ENCODE peak calls at places on chromosomes 12 and 14, in eight cellular contexts. One of them, this sample, is unnamed.

GRCh38 chr12:94430304-94430703 is 29.4 kb downstream of the CEP83 start:
- DNase-seq in psoas muscle: no peak
- DNase-seq in RWPE1: no peak
- DNase-seq in left lung: no peak
- DNase-seq in HL-60: no peak
- DNase-seq in CD4-positive, alpha-beta T cell: no peak
- DNase-seq in HepG2: no peak
- DNase-seq in tibial nerve: no peak
- DNase-seq in this sample: no peak

GRCh38 chr14:59439256-59440015 is 25.7 kb downstream of the GPR135 start:
- DNase-seq in psoas muscle: no peak
- DNase-seq in RWPE1: peak
- DNase-seq in left lung: no peak
- DNase-seq in HL-60: peak
- DNase-seq in CD4-positive, alpha-beta T cell: no peak
- DNase-seq in HepG2: no peak
- DNase-seq in tibial nerve: no peak
- DNase-seq in this sample: no peak

GRCh38 chr12:75257510-75257909 is 47.9 kb upstream of the KCNC2 start:
- DNase-seq in psoas muscle: no peak
- DNase-seq in RWPE1: no peak
- DNase-seq in left lung: no peak
- DNase-seq in HL-60: no peak
- DNase-seq in CD4-positive, alpha-beta T cell: no peak
- DNase-seq in HepG2: no peak
- DNase-seq in tibial nerve: no peak
- DNase-seq in this sample: no peak

GRCh38 chr14:53531151-53531550 is 378.0 kb upstream of the DDHD1 start:
- DNase-seq in psoas muscle: no peak
- DNase-seq in RWPE1: no peak
- DNase-seq in left lung: no peak
- DNase-seq in HL-60: no peak
- DNase-seq in CD4-positive, alpha-beta T cell: no peak
- DNase-seq in HepG2: no peak
- DNase-seq in tibial nerve: no peak
- DNase-seq in this sample: no peak

GRCh38 chr12:124496584-124496983 is 70.8 kb downstream of the NCOR2 start:
- DNase-seq in psoas muscle: no peak
- DNase-seq in RWPE1: peak
- DNase-seq in left lung: no peak
- DNase-seq in HL-60: no peak
- DNase-seq in CD4-positive, alpha-beta T cell: no peak
- DNase-seq in HepG2: no peak
- DNase-seq in tibial nerve: no peak
- DNase-seq in this sample: no peak

GRCh38 chr12:97148941-97149559 is 242.0 kb downstream of the NEDD1 start:
- DNase-seq in psoas muscle: peak
- DNase-seq in RWPE1: peak
- DNase-seq in left lung: peak
- DNase-seq in HL-60: peak
- DNase-seq in CD4-positive, alpha-beta T cell: peak
- DNase-seq in HepG2: peak
- DNase-seq in tibial nerve: peak
- DNase-seq in this sample: peak

GRCh38 chr14:71240866-71241520 is 333.7 kb downstream of the PCNX1 start:
- DNase-seq in psoas muscle: no peak
- DNase-seq in RWPE1: no peak
- DNase-seq in left lung: no peak
- DNase-seq in HL-60: no peak
- DNase-seq in CD4-positive, alpha-beta T cell: no peak
- DNase-seq in HepG2: no peak
- DNase-seq in tibial nerve: no peak
- DNase-seq in this sample: no peak

GRCh38 chr12:50514526-50515276 is 9.9 kb downstream of the DIP2B start:
- DNase-seq in psoas muscle: no peak
- DNase-seq in RWPE1: no peak
- DNase-seq in left lung: no peak
- DNase-seq in HL-60: no peak
- DNase-seq in CD4-positive, alpha-beta T cell: no peak
- DNase-seq in HepG2: no peak
- DNase-seq in tibial nerve: no peak
- DNase-seq in this sample: no peak

GRCh38 chr12:112122823-112123690 is 2.3 kb upstream of the TRAFD1 start:
- DNase-seq in psoas muscle: no peak
- DNase-seq in RWPE1: no peak
- DNase-seq in left lung: no peak
- DNase-seq in HL-60: no peak
- DNase-seq in CD4-positive, alpha-beta T cell: no peak
- DNase-seq in HepG2: peak
- DNase-seq in tibial nerve: no peak
- DNase-seq in this sample: peak

GRCh38 chr12:45192041-45192695 is 23.7 kb upstream of the ANO6 start:
- DNase-seq in psoas muscle: no peak
- DNase-seq in RWPE1: peak
- DNase-seq in left lung: no peak
- DNase-seq in HL-60: no peak
- DNase-seq in CD4-positive, alpha-beta T cell: no peak
- DNase-seq in HepG2: peak
- DNase-seq in tibial nerve: no peak
- DNase-seq in this sample: peak

GRCh38 chr12:131072446-131073230 is 118.9 kb downstream of the ADGRD1 start:
- DNase-seq in psoas muscle: no peak
- DNase-seq in RWPE1: no peak
- DNase-seq in left lung: no peak
- DNase-seq in HL-60: no peak
- DNase-seq in CD4-positive, alpha-beta T cell: no peak
- DNase-seq in HepG2: no peak
- DNase-seq in tibial nerve: no peak
- DNase-seq in this sample: no peak

GRCh38 chr12:70853326-70853725 is 67.2 kb downstream of the PTPRR start:
- DNase-seq in psoas muscle: no peak
- DNase-seq in RWPE1: no peak
- DNase-seq in left lung: no peak
- DNase-seq in HL-60: no peak
- DNase-seq in CD4-positive, alpha-beta T cell: no peak
- DNase-seq in HepG2: peak
- DNase-seq in tibial nerve: peak
- DNase-seq in this sample: no peak

GRCh38 chr12:120094485-120094884 is 22.1 kb downstream of the RAB35 start:
- DNase-seq in psoas muscle: no peak
- DNase-seq in RWPE1: no peak
- DNase-seq in left lung: peak
- DNase-seq in HL-60: no peak
- DNase-seq in CD4-positive, alpha-beta T cell: no peak
- DNase-seq in HepG2: no peak
- DNase-seq in tibial nerve: no peak
- DNase-seq in this sample: no peak

GRCh38 chr12:105235299-105235746 is 651 bp downstream of the APPL2 start:
- DNase-seq in psoas muscle: no peak
- DNase-seq in RWPE1: peak
- DNase-seq in left lung: no peak
- DNase-seq in HL-60: no peak
- DNase-seq in CD4-positive, alpha-beta T cell: no peak
- DNase-seq in HepG2: no peak
- DNase-seq in tibial nerve: no peak
- DNase-seq in this sample: no peak

GRCh38 chr12:12804011-12804410 is 9.1 kb upstream of the DDX47 start:
- DNase-seq in psoas muscle: no peak
- DNase-seq in RWPE1: peak
- DNase-seq in left lung: no peak
- DNase-seq in HL-60: no peak
- DNase-seq in CD4-positive, alpha-beta T cell: no peak
- DNase-seq in HepG2: peak
- DNase-seq in tibial nerve: no peak
- DNase-seq in this sample: no peak

GRCh38 chr14:75011356-75012097 is 8.8 kb downstream of the EIF2B2 start:
- DNase-seq in psoas muscle: no peak
- DNase-seq in RWPE1: no peak
- DNase-seq in left lung: no peak
- DNase-seq in HL-60: no peak
- DNase-seq in CD4-positive, alpha-beta T cell: no peak
- DNase-seq in HepG2: no peak
- DNase-seq in tibial nerve: no peak
- DNase-seq in this sample: peak

DNA sequence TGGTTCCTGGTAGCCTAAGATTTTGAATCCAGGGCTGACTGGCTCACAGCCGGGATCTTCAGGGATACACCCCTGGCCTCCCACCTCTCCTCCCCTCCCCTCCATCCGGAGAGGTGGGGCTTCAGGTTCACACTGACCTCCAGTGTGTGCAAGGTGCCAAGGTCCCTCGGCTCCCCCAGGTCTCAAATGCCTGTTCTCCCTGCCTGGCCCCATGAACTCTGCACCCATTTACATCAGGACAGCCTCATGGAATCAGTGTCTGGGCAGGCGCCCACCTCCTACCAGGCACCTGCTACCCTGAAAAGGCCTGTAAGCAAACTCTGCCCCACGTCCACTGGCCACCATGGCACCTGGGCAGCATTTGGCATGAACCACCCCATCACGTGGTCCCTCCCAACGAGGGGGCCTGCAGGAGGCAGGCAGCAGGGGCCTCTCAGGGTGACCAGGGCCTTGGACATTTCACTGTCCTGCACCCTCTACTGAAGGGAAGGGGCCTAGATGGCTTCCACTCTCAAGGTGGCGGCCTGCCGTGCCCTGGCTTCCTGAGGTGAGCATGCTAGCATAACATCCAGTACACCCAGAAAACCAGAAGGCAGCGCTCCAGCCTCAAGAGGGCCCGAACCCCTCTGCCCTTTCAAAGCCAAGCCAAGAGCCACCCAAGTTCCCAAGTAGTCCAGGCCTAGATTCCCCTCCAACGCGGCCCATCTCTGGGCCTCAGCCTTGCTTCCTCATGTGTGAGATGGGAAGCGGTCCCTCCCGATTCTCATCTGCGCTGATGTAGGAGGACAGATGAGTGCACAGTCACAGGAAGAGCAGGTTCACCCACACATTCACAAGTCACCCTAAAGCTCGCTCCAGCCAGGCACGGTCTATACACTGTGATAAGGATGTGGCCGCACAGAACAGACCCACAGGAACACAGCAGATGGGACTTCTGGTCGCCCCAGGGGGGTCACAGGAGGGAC is 37.3 kb downstream of the CCDC85C start:
- DNase-seq in psoas muscle: no peak
- DNase-seq in RWPE1: no peak
- DNase-seq in left lung: no peak
- DNase-seq in HL-60: no peak
- DNase-seq in CD4-positive, alpha-beta T cell: no peak
- DNase-seq in HepG2: peak
- DNase-seq in tibial nerve: no peak
- DNase-seq in this sample: no peak
- H3K27ac ChIP-seq in psoas muscle: no peak
- H3K27ac ChIP-seq in RWPE1: peak
- H3K27ac ChIP-seq in left lung: no peak
- H3K27ac ChIP-seq in HL-60: no peak
- H3K27ac ChIP-seq in CD4-positive, alpha-beta T cell: no peak
- H3K27ac ChIP-seq in HepG2: peak
- H3K27ac ChIP-seq in tibial nerve: no peak
- H3K27ac ChIP-seq in this sample: no peak

GRCh38 chr12:48934312-48934706 is 9.0 kb upstream of the FKBP11 start:
- DNase-seq in psoas muscle: no peak
- DNase-seq in RWPE1: peak
- DNase-seq in left lung: no peak
- DNase-seq in HL-60: no peak
- DNase-seq in CD4-positive, alpha-beta T cell: no peak
- DNase-seq in HepG2: peak
- DNase-seq in tibial nerve: no peak
- DNase-seq in this sample: peak
- TF ChIP-seq CTCF in psoas muscle: no peak
- TF ChIP-seq CTCF in RWPE1: peak
- TF ChIP-seq CTCF in left lung: no peak
- TF ChIP-seq CTCF in HL-60: no peak
- TF ChIP-seq CTCF in CD4-positive, alpha-beta T cell: peak
- TF ChIP-seq CTCF in HepG2: peak
- TF ChIP-seq CTCF in tibial nerve: no peak
- TF ChIP-seq CTCF in this sample: peak

DNA sequence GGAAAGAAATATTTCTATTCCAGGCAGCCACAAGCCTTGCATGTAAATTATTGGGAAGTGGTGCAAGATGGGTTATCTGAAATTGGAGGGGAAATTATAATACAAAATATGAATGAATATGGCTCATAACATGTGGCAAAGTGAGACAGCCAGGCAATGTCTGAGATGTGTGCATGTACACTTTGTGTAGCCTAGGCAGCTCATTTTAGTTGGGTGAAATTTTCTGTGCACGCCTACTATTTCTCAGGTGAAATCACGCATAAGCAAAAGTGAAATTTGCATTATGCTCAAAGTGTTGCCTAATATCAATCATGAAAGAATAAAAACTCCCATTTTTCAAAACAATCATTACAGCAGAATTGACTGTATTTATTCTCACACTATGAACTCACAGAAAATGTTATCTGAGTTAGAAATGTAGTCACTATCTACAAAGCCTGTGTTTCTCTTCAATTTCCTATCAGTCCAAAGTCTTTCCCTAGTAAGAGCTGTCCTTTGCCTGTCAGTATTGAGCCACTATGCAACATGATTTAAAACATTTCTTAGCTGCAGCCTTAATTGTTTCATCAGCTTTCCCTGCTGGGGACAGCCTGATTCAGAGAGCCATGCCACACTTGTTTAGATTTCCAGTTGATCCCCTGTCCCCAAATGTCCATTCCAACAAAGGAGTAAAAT is 80.7 kb downstream of the EPS8 start:
- DNase-seq in psoas muscle: no peak
- DNase-seq in RWPE1: no peak
- DNase-seq in left lung: no peak
- DNase-seq in HL-60: no peak
- DNase-seq in CD4-positive, alpha-beta T cell: no peak
- DNase-seq in HepG2: peak
- DNase-seq in tibial nerve: no peak
- DNase-seq in this sample: no peak
- H3K27ac ChIP-seq in psoas muscle: no peak
- H3K27ac ChIP-seq in RWPE1: no peak
- H3K27ac ChIP-seq in left lung: no peak
- H3K27ac ChIP-seq in HL-60: no peak
- H3K27ac ChIP-seq in CD4-positive, alpha-beta T cell: no peak
- H3K27ac ChIP-seq in HepG2: peak
- H3K27ac ChIP-seq in tibial nerve: no peak
- H3K27ac ChIP-seq in this sample: no peak

DNA sequence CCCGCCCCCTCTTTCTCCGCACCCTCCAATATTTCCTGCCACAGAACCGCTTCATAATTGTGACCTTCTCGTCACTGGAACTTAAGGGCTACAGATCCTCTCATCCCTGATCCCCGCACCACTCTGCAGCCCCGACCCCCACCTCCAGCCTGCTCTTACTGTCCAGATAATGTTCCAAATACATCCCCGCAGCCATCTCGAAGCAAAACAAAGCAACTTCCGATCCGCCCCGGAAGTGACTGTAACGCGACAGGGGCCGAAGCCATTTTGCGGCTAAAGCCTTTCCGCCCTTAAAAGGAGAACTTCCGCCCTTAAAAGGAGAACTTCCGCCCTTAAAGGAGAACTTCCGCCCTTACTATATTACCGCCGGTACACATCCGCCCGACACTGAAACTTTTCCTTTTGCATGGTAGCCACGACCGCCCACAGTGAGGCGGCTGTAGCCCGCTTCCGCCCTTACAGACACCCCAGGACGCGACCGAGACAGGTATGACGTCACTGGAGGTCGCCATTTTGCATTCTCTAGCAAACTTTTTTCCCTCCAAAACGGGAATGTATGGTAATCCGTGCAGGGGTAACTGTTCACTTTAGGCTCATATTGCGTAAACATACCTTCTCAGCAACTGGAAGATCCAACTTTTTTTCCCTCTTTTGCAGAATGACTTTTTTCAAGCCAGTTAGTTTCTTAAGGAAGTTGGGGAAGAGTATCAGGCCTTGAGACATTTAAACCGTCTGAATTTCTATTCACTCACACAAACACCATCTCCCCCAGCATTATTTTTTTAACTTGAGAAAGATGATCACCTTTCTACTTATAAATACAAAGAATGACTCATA is at the start of gene ING4:
- DNase-seq in psoas muscle: peak
- DNase-seq in RWPE1: peak
- DNase-seq in left lung: peak
- DNase-seq in HL-60: peak
- DNase-seq in CD4-positive, alpha-beta T cell: peak
- DNase-seq in HepG2: peak
- DNase-seq in tibial nerve: peak
- DNase-seq in this sample: peak
- TF ChIP-seq CTCF in psoas muscle: no peak
- TF ChIP-seq CTCF in RWPE1: no peak
- TF ChIP-seq CTCF in left lung: no peak
- TF ChIP-seq CTCF in HL-60: no peak
- TF ChIP-seq CTCF in CD4-positive, alpha-beta T cell: no peak
- TF ChIP-seq CTCF in HepG2: no peak
- TF ChIP-seq CTCF in tibial nerve: no peak
- TF ChIP-seq CTCF in this sample: no peak

This sample was measured in A673.